ENCODE peak calls at places on chromosomes 12 and 14, in eight cellular contexts. Q, V, Y, K, M, T, P and I are unnamed samples.

GRCh38 chr14:35378638-35379568 is 25.6 kb downstream of the NFKBIA start:
- DNase-seq in Q (no peak), T (no peak), M (no peak), Y (no peak), K (no peak), P (no peak), V (no peak), I (no peak)

GRCh38 chr12:57583008-57583831 is 7.8 kb upstream of the PIP4K2C start:
- DNase-seq in Y (peak), Q (peak), T (no peak), P (peak), V (peak), M (peak), K (peak), I (peak)

GRCh38 chr14:93033983-93034670 is 81.6 kb downstream of the ITPK1 start:
- DNase-seq in Y (no peak), M (peak), V (peak), Q (no peak), P (no peak), K (peak), T (no peak), I (no peak)

GRCh38 chr12:24881227-24881626 is 67.7 kb downstream of the BCAT1 start:
- DNase-seq in K (no peak), Y (peak), P (no peak), T (no peak), M (no peak), V (no peak), Q (no peak), I (no peak)

GRCh38 chr12:81095470-81096232 is 17.8 kb downstream of the ACSS3 start:
- DNase-seq in P (no peak), M (no peak), Q (no peak), V (no peak), T (no peak), K (no peak), Y (no peak), I (no peak)

GRCh38 chr12:6647083-6647604 is at the start of gene ACRBP:
- DNase-seq in Y (peak), T (no peak), K (no peak), P (peak), Q (peak), M (no peak), V (no peak), I (peak)

GRCh38 chr14:64880382-64881121 is 845 bp upstream of the SPTB start:
- DNase-seq in M (peak), P (peak), Y (peak), T (no peak), K (peak), V (no peak), Q (peak), I (peak)

GRCh38 chr14:100237735-100238418 is 1.1 kb upstream of the YY1 start:
- DNase-seq in Y (peak), T (no peak), V (no peak), Q (peak), K (peak), M (peak), P (peak), I (peak)

GRCh38 chr14:58540693-58541092 is 97.1 kb upstream of the DACT1 start:
- DNase-seq in M (no peak), Y (no peak), K (no peak), Q (no peak), T (no peak), V (no peak), P (no peak), I (no peak)

GRCh38 chr14:77099425-77100167 is 1.5 kb downstream of the CIPC start:
- DNase-seq in Q (no peak), P (no peak), K (peak), Y (peak), T (no peak), V (no peak), M (peak), I (no peak)

GRCh38 chr14:37195327-37195726 is 2.4 kb upstream of the MIPOL1 start:
- DNase-seq in T (peak), K (no peak), Q (no peak), V (no peak), Y (peak), M (no peak), P (no peak), I (no peak)

GRCh38 chr12:92272301-92272964 is 126.8 kb upstream of the BTG1 start:
- DNase-seq in Y (no peak), T (no peak), Q (no peak), M (peak), V (no peak), K (no peak), P (no peak), I (no peak)

GRCh38 chr14:24098229-24098926 is 4.3 kb downstream of the PCK2 start:
- DNase-seq in M (no peak), K (no peak), T (no peak), Y (no peak), P (no peak), Q (no peak), V (no peak), I (no peak)

GRCh38 chr12:119363037-119363436 is 28.5 kb downstream of the CCDC60 start:
- DNase-seq in V (no peak), K (no peak), P (no peak), T (no peak), M (no peak), Q (no peak), Y (no peak), I (no peak)

GRCh38 chr12:88325076-88325827 is 183.1 kb downstream of the TMTC3 start:
- DNase-seq in M (peak), K (no peak), P (no peak), V (no peak), T (peak), Q (no peak), Y (peak), I (no peak)

GRCh38 chr12:29066061-29066588 is 83.0 kb upstream of the FAR2 start:
- DNase-seq in K (no peak), P (no peak), T (peak), V (no peak), Y (no peak), Q (no peak), M (peak), I (no peak)

GRCh38 chr12:91506461-91506860 is 323.8 kb upstream of the DCN start:
- DNase-seq in V (no peak), M (no peak), K (no peak), Q (no peak), P (no peak), T (no peak), Y (no peak), I (no peak)

GRCh38 chr12:114888458-114888857 is 204.5 kb upstream of the TBX3 start:
- DNase-seq in K (no peak), P (no peak), V (no peak), M (peak), T (no peak), Q (no peak), Y (no peak), I (no peak)

GRCh38 chr14:102292446-102292845 is 12.5 kb downstream of the MOK start:
- DNase-seq in M (no peak), P (no peak), T (no peak), V (no peak), Q (no peak), K (no peak), Y (no peak), I (no peak)

GRCh38 chr12:943051-943450 is 6.4 kb downstream of the RAD52 start:
- DNase-seq in T (no peak), Y (no peak), V (no peak), M (no peak), P (peak), Q (no peak), K (no peak), I (no peak)

GRCh38 chr14:36313206-36313605 is 7.2 kb downstream of the MBIP start:
- DNase-seq in Y (no peak), V (no peak), P (no peak), K (no peak), M (no peak), Q (no peak), T (no peak), I (no peak)

GRCh38 chr12:89947437-89948265 is 239.0 kb upstream of the ATP2B1 start:
- DNase-seq in M (peak), T (peak), Q (no peak), K (no peak), Y (peak), V (no peak), P (no peak), I (no peak)

GRCh38 chr14:60958146-60958545 is 22.7 kb downstream of the TRMT5 start:
- DNase-seq in K (no peak), Y (peak), M (no peak), T (no peak), V (no peak), P (no peak), Q (no peak), I (no peak)

GRCh38 chr12:126582231-126582630 is 1517.0 kb downstream of the AACS start:
- DNase-seq in Y (no peak), V (no peak), P (no peak), T (no peak), M (peak), Q (no peak), K (no peak), I (no peak)

GRCh38 chr12:114302117-114302516 is 103.8 kb downstream of the TBX5 start:
- DNase-seq in V (no peak), T (no peak), Y (peak), P (no peak), K (no peak), M (no peak), Q (no peak), I (no peak)

GRCh38 chr14:90017371-90017770 is 44.4 kb upstream of the KCNK13 start:
- DNase-seq in K (no peak), V (no peak), P (no peak), Q (no peak), M (no peak), Y (no peak), T (no peak), I (no peak)

GRCh38 chr14:68649461-68650189 is 143.2 kb downstream of the ZFP36L1 start:
- DNase-seq in V (no peak), T (no peak), M (no peak), Y (no peak), P (no peak), Q (no peak), K (no peak), I (no peak)

GRCh38 chr14:64873506-64874220 is 6.0 kb downstream of the SPTB start:
- DNase-seq in V (no peak), P (no peak), M (no peak), K (no peak), Q (no peak), Y (no peak), T (no peak), I (no peak)